ENCODE peak calls at places on chromosomes 2 and 18, in nine cellular contexts. F, X, G, U, C, N, P, T and K are unnamed samples.

GRCh38 chr2:67400560-67401464 is 3.7 kb downstream of the ETAA1 start:
- DNase-seq in T (peak; percentile 65), G (peak; percentile 21), X (no peak), C (peak; percentile 56), N (no peak), U (peak; percentile 66), P (peak; percentile 9), F (peak; percentile 41), K (peak; percentile 60)

GRCh38 chr2:28689764-28690163 is 61.9 kb upstream of the PPP1CB start:
- DNase-seq in T (peak; percentile 57), U (no peak), G (no peak), C (no peak), X (no peak), P (no peak), F (no peak), N (no peak), K (no peak)

GRCh38 chr2:31404827-31405226 is 9.7 kb downstream of the XDH start:
- DNase-seq in C (no peak), G (no peak), P (no peak), X (no peak), U (no peak), N (no peak), F (no peak), T (no peak), K (no peak)

GRCh38 chr2:197677483-197677882 is 2.1 kb upstream of the RFTN2 start:
- DNase-seq in T (no peak), P (no peak), F (peak; percentile 78), G (no peak), U (peak; percentile 31), C (no peak), N (no peak), X (no peak), K (no peak)

GRCh38 chr18:59455728-59456276 is 96.7 kb upstream of the LMAN1 start:
- DNase-seq in N (peak; percentile 6), X (no peak), G (no peak), C (no peak), F (no peak), U (no peak), T (no peak), P (no peak), K (no peak)

GRCh38 chr2:10777111-10777841 is 35.3 kb downstream of the PDIA6 start:
- DNase-seq in N (no peak), C (no peak), P (no peak), F (no peak), G (no peak), X (no peak), T (no peak), U (no peak), K (no peak)

GRCh38 chr2:217875138-217875537 is 127.7 kb downstream of the TNS1 start:
- DNase-seq in P (no peak), F (peak; percentile 43), T (no peak), G (no peak), X (no peak), U (no peak), C (no peak), N (no peak), K (no peak)

GRCh38 chr18:70072678-70073077 is 125.0 kb upstream of the CD226 start:
- DNase-seq in F (peak; percentile 16), N (peak; percentile 10), P (peak; percentile 4), T (no peak), X (no peak), C (peak; percentile 37), G (peak; percentile 34), U (peak; percentile 47), K (peak; percentile 60)

GRCh38 chr2:202782930-202783558 is 88.5 kb downstream of the ICA1L start:
- DNase-seq in U (no peak), T (no peak), G (no peak), P (no peak), C (no peak), X (no peak), N (no peak), F (no peak), K (no peak)

GRCh38 chr18:80159713-80160636 is 50.9 kb downstream of the ADNP2 start:
- DNase-seq in P (no peak), T (no peak), G (no peak), U (no peak), F (peak; percentile 20), X (no peak), C (no peak), N (no peak), K (peak; percentile 29)

GRCh38 chr2:111634050-111634784 is 249.8 kb downstream of the ANAPC1 start:
- DNase-seq in C (no peak), P (peak; percentile 14), U (no peak), T (no peak), N (no peak), F (peak; percentile 7), G (no peak), X (no peak), K (no peak)

GRCh38 chr2:88187038-88187676 is 17.0 kb downstream of the THNSL2 start:
- DNase-seq in F (peak; percentile 69), N (peak; percentile 77), X (peak; percentile 61), P (peak; percentile 72), C (no peak), U (peak; percentile 6), T (no peak), G (peak; percentile 70), K (peak; percentile 33)

GRCh38 chr2:134107402-134107801 is 146.5 kb upstream of the MGAT5 start:
- DNase-seq in X (no peak), F (no peak), U (no peak), P (no peak), G (no peak), N (no peak), C (no peak), T (no peak), K (no peak)

GRCh38 chr2:46939596-46940359 is 24.2 kb upstream of the MCFD2 start:
- DNase-seq in P (no peak), C (no peak), U (no peak), T (peak; percentile 92), X (no peak), G (peak; percentile 23), F (peak; percentile 21), N (no peak), K (no peak)
- TF ChIP-seq EZH2 in P (no peak), C (no peak), U (no peak), T (no peak), X (no peak), G (no peak), F (no peak), N (no peak), K (no peak)

DNA sequence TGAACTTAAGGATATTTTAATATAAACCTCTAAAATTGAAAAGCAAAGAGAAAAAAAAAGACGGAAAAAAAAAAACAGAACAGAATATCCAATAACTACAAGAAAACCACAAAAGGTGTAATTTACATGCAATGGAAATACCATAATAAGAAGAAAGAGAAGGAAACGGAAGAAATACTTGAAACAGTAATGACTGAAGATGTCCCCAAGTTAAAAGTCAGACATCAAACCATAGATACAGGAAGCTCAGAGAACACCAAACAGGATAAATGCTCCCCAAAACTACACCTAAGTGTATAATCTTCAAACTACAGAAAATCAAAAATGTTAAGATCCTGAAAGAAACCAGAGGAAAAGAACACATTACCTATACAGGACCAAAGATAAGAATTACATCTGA is 39.2 kb downstream of the FBXO15 start:
- DNase-seq in X (no peak), F (no peak), P (no peak), G (no peak), T (no peak), C (no peak), U (no peak), N (no peak), K (no peak)
- H3K9me3 ChIP-seq in X (no peaks in the 10 kb centered on the region), F (peaks cover 3% of the 10 kb centered on the region), P (peaks cover 3% of the 10 kb centered on the region), G (peaks cover 10% of the 10 kb centered on the region), T (no peaks in the 10 kb centered on the region), C (no peaks in the 10 kb centered on the region), U (no peaks in the 10 kb centered on the region), N (no peaks in the 10 kb centered on the region), K (no peaks in the 10 kb centered on the region)

DNA sequence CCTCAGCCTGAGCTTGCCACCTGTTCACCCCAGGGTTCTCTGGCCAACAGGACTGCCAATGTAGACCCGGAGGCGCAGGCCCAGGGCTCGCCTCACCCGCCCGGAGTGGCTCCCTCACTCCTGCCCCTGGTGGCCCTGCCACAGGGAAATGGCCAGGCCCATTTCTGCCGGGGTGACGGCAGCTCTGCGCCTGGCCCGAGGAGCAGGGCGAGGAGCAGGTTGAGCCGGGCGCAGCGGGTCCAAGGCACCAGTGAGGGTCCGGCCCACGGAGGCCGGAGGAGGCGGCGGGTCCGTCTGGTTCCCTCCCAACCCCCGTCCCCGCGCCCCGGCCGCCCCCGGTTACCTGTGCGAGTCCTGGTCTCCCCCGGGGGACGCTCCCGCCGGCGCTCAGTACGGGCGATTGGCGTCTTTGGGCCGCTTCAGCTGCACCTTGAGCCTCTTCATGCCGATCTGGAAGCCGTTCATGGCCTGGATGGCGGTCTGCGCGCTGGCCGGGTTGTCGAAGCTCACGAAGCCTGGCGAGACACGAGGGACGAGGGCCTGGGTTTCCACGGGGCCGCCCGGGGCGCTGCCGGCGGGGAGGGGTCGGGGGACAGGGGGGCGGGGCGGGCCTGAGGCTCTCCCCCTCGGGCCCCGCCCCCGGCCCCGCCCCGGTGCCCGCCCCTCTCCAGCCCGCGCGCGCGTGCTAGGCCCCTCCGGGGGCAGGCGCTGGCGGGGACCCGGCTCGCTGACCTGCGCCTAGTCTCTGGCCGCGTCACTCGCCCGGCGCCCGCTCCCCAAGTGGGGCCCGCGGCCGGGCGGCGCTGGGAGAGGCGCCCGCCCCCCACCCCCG is 312.0 kb downstream of the CELF4 start:
- DNase-seq in P (no peak), U (no peak), C (no peak), G (no peak), T (no peak), N (peak; percentile 76), X (no peak), F (peak; percentile 25), K (no peak)
- TF ChIP-seq EZH2 in P (no peak), U (no peak), C (peak; percentile 59), G (no peak), T (no peak), N (no peak), X (no peak), F (no peak), K (no peak)

GRCh38 chr2:23604731-23605130 is 219.8 kb downstream of the KLHL29 start:
- DNase-seq in P (no peak), C (no peak), N (no peak), U (no peak), F (no peak), T (no peak), X (no peak), G (no peak), K (no peak)

GRCh38 chr2:23602113-23602512 is 217.1 kb downstream of the KLHL29 start:
- DNase-seq in N (no peak), U (peak; percentile 82), T (peak; percentile 41), X (no peak), G (no peak), P (peak; percentile 61), C (peak; percentile 70), F (peak; percentile 32), K (no peak)

GRCh38 chr2:23605236-23605635 is 220.3 kb downstream of the KLHL29 start:
- DNase-seq in F (no peak), P (no peak), N (no peak), U (no peak), X (no peak), T (no peak), G (no peak), C (no peak), K (no peak)

GRCh38 chr2:23603156-23603555 is 218.2 kb downstream of the KLHL29 start:
- DNase-seq in N (no peak), X (no peak), P (no peak), U (no peak), F (no peak), G (no peak), C (no peak), T (no peak), K (no peak)

DNA sequence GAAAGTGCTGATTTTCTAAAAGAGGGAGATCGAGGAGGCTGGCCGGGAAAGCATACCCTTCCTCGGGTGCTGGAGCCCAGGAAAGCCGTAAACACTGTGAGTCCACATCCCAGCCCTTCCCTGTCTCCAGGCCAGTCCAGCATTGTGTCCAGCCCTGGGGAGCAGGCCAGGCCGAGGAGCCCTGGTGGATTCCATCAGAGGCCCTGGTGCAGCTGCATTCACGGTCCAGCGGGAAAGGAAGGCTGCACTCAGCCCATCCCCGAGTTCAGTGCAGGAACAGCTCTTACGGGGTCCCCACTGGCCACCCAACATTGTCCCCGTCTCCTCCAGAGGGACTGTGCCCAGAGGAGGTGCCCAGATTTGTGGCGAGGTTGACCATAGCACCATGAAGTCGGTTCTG is 218.6 kb downstream of the KLHL29 start:
- DNase-seq in N (no peak), X (no peak), F (no peak), U (no peak), T (no peak), G (no peak), P (no peak), C (no peak), K (no peak)
- H3K9me3 ChIP-seq in N (no peaks in the 10 kb centered on the region), X (no peaks in the 10 kb centered on the region), F (no peaks in the 10 kb centered on the region), U (no peaks in the 10 kb centered on the region), T (peaks cover 5% of the 10 kb centered on the region), G (no peaks in the 10 kb centered on the region), P (peaks cover 11% of the 10 kb centered on the region), C (peaks cover 11% of the 10 kb centered on the region), K (no peaks in the 10 kb centered on the region)